ENCODE peak calls at places on chromosomes 5 and 9, in eight cellular contexts. Z is glutamatergic neuron; G is left lobe of liver; E is stimulated activated CD4-positive, alpha-beta T cell treated with anti-CD3 and anti-CD28 coated beads, Interleukin-4, amount 100 ng/mL, for 1 hour; J is AG20443; Y is T-helper 2 cell; V is T-helper 9 cell; T is A549. L is an unnamed sample.

GRCh38 chr5:90293931-90294330 is 115.6 kb downstream of the CETN3 start:
- DNase-seq in J (peak), E (no peak), Y (no peak), V (no peak), T (peak), Z (no peak), G (no peak), L (no peak)

GRCh38 chr5:76715734-76716455 is at the start of gene F2R:
- DNase-seq in V (peak), Z (peak), Y (peak), G (peak), T (peak), J (peak), E (peak), L (no peak)

GRCh38 chr5:95863383-95863757 is 40.8 kb upstream of the GLRX start:
- DNase-seq in J (peak), V (no peak), E (no peak), Y (no peak), T (no peak), Z (no peak), G (no peak), L (no peak)

GRCh38 chr5:122999947-123000563 is 36.5 kb downstream of the PPIC start:
- DNase-seq in J (peak), G (peak), Z (peak), T (peak), V (no peak), Y (no peak), E (no peak), L (no peak)

GRCh38 chr5:153957205-153957604 is 81.5 kb downstream of the FAM114A2 start:
- DNase-seq in G (no peak), J (no peak), T (no peak), V (no peak), Y (no peak), E (no peak), Z (no peak), L (no peak)

GRCh38 chr5:175378444-175379028 is 65.4 kb downstream of the DRD1 start:
- DNase-seq in V (no peak), G (no peak), J (no peak), T (peak), Z (no peak), Y (no peak), E (no peak), L (no peak)

GRCh38 chr5:35884125-35884788 is 27.6 kb downstream of the IL7R start:
- DNase-seq in Y (no peak), T (no peak), J (peak), V (no peak), E (no peak), G (no peak), Z (no peak), L (no peak)

GRCh38 chr9:121759996-121760395 is 108.6 kb downstream of the DAB2IP start:
- DNase-seq in Z (no peak), J (no peak), G (no peak), T (no peak), V (no peak), Y (no peak), E (no peak), L (no peak)

GRCh38 chr9:6715755-6716643 is 41.8 kb upstream of the KDM4C start:
- DNase-seq in E (peak), Z (peak), V (peak), T (peak), Y (peak), G (peak), J (peak), L (peak)

GRCh38 chr9:134881313-134881670 is 682 bp downstream of the FCN2 start:
- DNase-seq in J (peak), V (no peak), E (no peak), T (no peak), Y (no peak), G (peak), Z (no peak), L (no peak)

GRCh38 chr5:17222679-17223078 is 5.2 kb downstream of the BASP1 start:
- DNase-seq in E (no peak), J (no peak), Z (no peak), G (no peak), Y (no peak), V (no peak), T (no peak), L (peak)

GRCh38 chr5:134184155-134185135 is 7.7 kb upstream of the SKP1 start:
- DNase-seq in T (peak), E (peak), V (peak), Y (peak), Z (peak), G (peak), J (peak), L (peak)

GRCh38 chr5:72955143-72955767 is 586 bp upstream of the FCHO2 start:
- DNase-seq in T (no peak), J (no peak), Y (no peak), V (no peak), G (peak), Z (peak), E (no peak), L (no peak)

GRCh38 chr5:139795074-139796001 is at the start of gene PSD2:
- DNase-seq in Y (no peak), T (no peak), V (peak), G (no peak), Z (peak), E (peak), J (peak), L (peak)